ENCODE peak calls at places on chromosomes 13 and 19, in eight cellular contexts. U is stimulated activated CD4-positive, alpha-beta T cell treated with anti-CD3 and anti-CD28 coated beads, Interleukin-1b, Interleukin-23, amount 100 ng/mL, for 4 hours; R is naive B cell; D is NCI-H1092 treated with DMSO at 0.1 percent for 48 hours; J is non-pigmented ciliary epithelial cell; W is AG10803; N is skeletal muscle cell; M is heart left ventricle. Z is an unnamed sample.

GRCh38 chr13:75635621-75636338 is at the start of gene LMO7:
- DNase-seq in U (peak), R (peak), D (peak), J (no peak), W (peak), N (no peak), M (peak), Z (no peak)

GRCh38 chr19:30017172-30017571 is 75.1 kb downstream of the URI1 start:
- DNase-seq in U (no peak), R (no peak), D (no peak), J (no peak), W (no peak), N (no peak), M (no peak), Z (no peak)

GRCh38 chr13:46124531-46124966 is 19.7 kb upstream of the CPB2 start:
- DNase-seq in U (no peak), R (no peak), D (no peak), J (no peak), W (no peak), N (no peak), M (peak), Z (no peak)

GRCh38 chr19:19602136-19602712 is 16.3 kb downstream of the PBX4 start:
- DNase-seq in U (peak), R (no peak), D (no peak), J (no peak), W (no peak), N (no peak), M (no peak), Z (no peak)

GRCh38 chr13:29503041-29503837 is 92.2 kb downstream of the SLC7A1 start:
- DNase-seq in U (peak), R (no peak), D (no peak), J (no peak), W (peak), N (no peak), M (no peak), Z (no peak)

GRCh38 chr19:3346677-3347353 is 19.6 kb upstream of the NFIC start:
- DNase-seq in U (no peak), R (no peak), D (peak), J (no peak), W (peak), N (no peak), M (peak), Z (no peak)

GRCh38 chr13:74586839-74587238 is 452.6 kb upstream of the KLF12 start:
- DNase-seq in U (no peak), R (no peak), D (no peak), J (no peak), W (no peak), N (no peak), M (no peak), Z (no peak)

GRCh38 chr13:80341771-80342271 is 895 bp upstream of the SPRY2 start:
- DNase-seq in U (no peak), R (peak), D (peak), J (no peak), W (no peak), N (no peak), M (peak), Z (no peak)